ENCODE peak calls at places on chromosome 6, in ten cellular contexts. One of them, this sample, is unnamed.

GRCh38 chr6:40256831-40257230 is 322.6 kb upstream of the MOCS1 start:
- DNase-seq in lower lobe of right lung: no peak
- DNase-seq in IMR-90: no peak
- DNase-seq in HCT116: no peak
- DNase-seq in DND-41: no peak
- DNase-seq in adrenal gland: no peak
- DNase-seq in esophagus muscularis mucosa: no peak
- DNase-seq in uterus: no peak
- DNase-seq in esophagus squamous epithelium: no peak
- DNase-seq in transverse colon: no peak
- DNase-seq in this sample: no peak

GRCh38 chr6:4370066-4370465 is 234.7 kb upstream of the ECI2 start:
- DNase-seq in lower lobe of right lung: no peak
- DNase-seq in IMR-90: peak; percentile 98
- DNase-seq in HCT116: peak; percentile 13
- DNase-seq in DND-41: no peak
- DNase-seq in adrenal gland: no peak
- DNase-seq in esophagus muscularis mucosa: no peak
- DNase-seq in uterus: no peak
- DNase-seq in esophagus squamous epithelium: no peak
- DNase-seq in transverse colon: no peak
- DNase-seq in this sample: no peak

GRCh38 chr6:139520321-139520768 is 145.9 kb upstream of the CITED2 start:
- DNase-seq in lower lobe of right lung: no peak
- DNase-seq in IMR-90: no peak
- DNase-seq in HCT116: no peak
- DNase-seq in DND-41: no peak
- DNase-seq in adrenal gland: no peak
- DNase-seq in esophagus muscularis mucosa: no peak
- DNase-seq in uterus: no peak
- DNase-seq in esophagus squamous epithelium: no peak
- DNase-seq in transverse colon: no peak
- DNase-seq in this sample: no peak

GRCh38 chr6:69883551-69883950 is 17.2 kb downstream of the COL19A1 start:
- DNase-seq in lower lobe of right lung: no peak
- DNase-seq in IMR-90: peak; percentile 7
- DNase-seq in HCT116: no peak
- DNase-seq in DND-41: no peak
- DNase-seq in adrenal gland: no peak
- DNase-seq in esophagus muscularis mucosa: no peak
- DNase-seq in uterus: no peak
- DNase-seq in esophagus squamous epithelium: no peak
- DNase-seq in transverse colon: no peak
- DNase-seq in this sample: no peak

GRCh38 chr6:72216222-72217106 is 330.1 kb downstream of the RIMS1 start:
- DNase-seq in lower lobe of right lung: no peak
- DNase-seq in IMR-90: no peak
- DNase-seq in HCT116: no peak
- DNase-seq in DND-41: no peak
- DNase-seq in adrenal gland: no peak
- DNase-seq in esophagus muscularis mucosa: no peak
- DNase-seq in uterus: no peak
- DNase-seq in esophagus squamous epithelium: no peak
- DNase-seq in transverse colon: no peak
- DNase-seq in this sample: no peak

GRCh38 chr6:132669690-132670291 is 10.8 kb upstream of the TAAR1 start:
- DNase-seq in lower lobe of right lung: no peak
- DNase-seq in IMR-90: peak; percentile 54
- DNase-seq in HCT116: peak; percentile 38
- DNase-seq in DND-41: no peak
- DNase-seq in adrenal gland: no peak
- DNase-seq in esophagus muscularis mucosa: no peak
- DNase-seq in uterus: no peak
- DNase-seq in esophagus squamous epithelium: no peak
- DNase-seq in transverse colon: no peak
- DNase-seq in this sample: peak; percentile 11

GRCh38 chr6:14620522-14620921 is 502.9 kb downstream of the CD83 start:
- DNase-seq in lower lobe of right lung: no peak
- DNase-seq in IMR-90: no peak
- DNase-seq in HCT116: no peak
- DNase-seq in DND-41: no peak
- DNase-seq in adrenal gland: no peak
- DNase-seq in esophagus muscularis mucosa: no peak
- DNase-seq in uterus: no peak
- DNase-seq in esophagus squamous epithelium: no peak
- DNase-seq in transverse colon: no peak
- DNase-seq in this sample: no peak

GRCh38 chr6:134956032-134956431 is 6.1 kb upstream of the ALDH8A1 start:
- DNase-seq in lower lobe of right lung: no peak
- DNase-seq in IMR-90: peak; percentile 19
- DNase-seq in HCT116: no peak
- DNase-seq in DND-41: no peak
- DNase-seq in adrenal gland: no peak
- DNase-seq in esophagus muscularis mucosa: no peak
- DNase-seq in uterus: no peak
- DNase-seq in esophagus squamous epithelium: no peak
- DNase-seq in transverse colon: no peak
- DNase-seq in this sample: no peak

GRCh38 chr6:128346569-128346968 is 173.8 kb downstream of the PTPRK start:
- DNase-seq in lower lobe of right lung: no peak
- DNase-seq in IMR-90: no peak
- DNase-seq in HCT116: no peak
- DNase-seq in DND-41: no peak
- DNase-seq in adrenal gland: no peak
- DNase-seq in esophagus muscularis mucosa: no peak
- DNase-seq in uterus: no peak
- DNase-seq in esophagus squamous epithelium: no peak
- DNase-seq in transverse colon: no peak
- DNase-seq in this sample: no peak

GRCh38 chr6:170266061-170266825 is 24.6 kb downstream of the DLL1 start:
- DNase-seq in lower lobe of right lung: peak; percentile 21
- DNase-seq in IMR-90: no peak
- DNase-seq in HCT116: no peak
- DNase-seq in DND-41: no peak
- DNase-seq in adrenal gland: no peak
- DNase-seq in esophagus muscularis mucosa: no peak
- DNase-seq in uterus: no peak
- DNase-seq in esophagus squamous epithelium: no peak
- DNase-seq in transverse colon: peak; percentile 49
- DNase-seq in this sample: no peak

GRCh38 chr6:104940238-104940880 is 16.5 kb upstream of the LIN28B start:
- DNase-seq in lower lobe of right lung: no peak
- DNase-seq in IMR-90: no peak
- DNase-seq in HCT116: no peak
- DNase-seq in DND-41: no peak
- DNase-seq in adrenal gland: no peak
- DNase-seq in esophagus muscularis mucosa: no peak
- DNase-seq in uterus: no peak
- DNase-seq in esophagus squamous epithelium: no peak
- DNase-seq in transverse colon: no peak
- DNase-seq in this sample: no peak

GRCh38 chr6:131966443-131966842 is 15.3 kb upstream of the CCN2 start:
- DNase-seq in lower lobe of right lung: no peak
- DNase-seq in IMR-90: peak; percentile 28
- DNase-seq in HCT116: no peak
- DNase-seq in DND-41: no peak
- DNase-seq in adrenal gland: no peak
- DNase-seq in esophagus muscularis mucosa: no peak
- DNase-seq in uterus: no peak
- DNase-seq in esophagus squamous epithelium: no peak
- DNase-seq in transverse colon: no peak
- DNase-seq in this sample: no peak

GRCh38 chr6:136012198-136012884 is 160.8 kb downstream of the PDE7B start:
- DNase-seq in lower lobe of right lung: no peak
- DNase-seq in IMR-90: peak; percentile 94
- DNase-seq in HCT116: no peak
- DNase-seq in DND-41: no peak
- DNase-seq in adrenal gland: no peak
- DNase-seq in esophagus muscularis mucosa: no peak
- DNase-seq in uterus: no peak
- DNase-seq in esophagus squamous epithelium: no peak
- DNase-seq in transverse colon: no peak
- DNase-seq in this sample: no peak

DNA sequence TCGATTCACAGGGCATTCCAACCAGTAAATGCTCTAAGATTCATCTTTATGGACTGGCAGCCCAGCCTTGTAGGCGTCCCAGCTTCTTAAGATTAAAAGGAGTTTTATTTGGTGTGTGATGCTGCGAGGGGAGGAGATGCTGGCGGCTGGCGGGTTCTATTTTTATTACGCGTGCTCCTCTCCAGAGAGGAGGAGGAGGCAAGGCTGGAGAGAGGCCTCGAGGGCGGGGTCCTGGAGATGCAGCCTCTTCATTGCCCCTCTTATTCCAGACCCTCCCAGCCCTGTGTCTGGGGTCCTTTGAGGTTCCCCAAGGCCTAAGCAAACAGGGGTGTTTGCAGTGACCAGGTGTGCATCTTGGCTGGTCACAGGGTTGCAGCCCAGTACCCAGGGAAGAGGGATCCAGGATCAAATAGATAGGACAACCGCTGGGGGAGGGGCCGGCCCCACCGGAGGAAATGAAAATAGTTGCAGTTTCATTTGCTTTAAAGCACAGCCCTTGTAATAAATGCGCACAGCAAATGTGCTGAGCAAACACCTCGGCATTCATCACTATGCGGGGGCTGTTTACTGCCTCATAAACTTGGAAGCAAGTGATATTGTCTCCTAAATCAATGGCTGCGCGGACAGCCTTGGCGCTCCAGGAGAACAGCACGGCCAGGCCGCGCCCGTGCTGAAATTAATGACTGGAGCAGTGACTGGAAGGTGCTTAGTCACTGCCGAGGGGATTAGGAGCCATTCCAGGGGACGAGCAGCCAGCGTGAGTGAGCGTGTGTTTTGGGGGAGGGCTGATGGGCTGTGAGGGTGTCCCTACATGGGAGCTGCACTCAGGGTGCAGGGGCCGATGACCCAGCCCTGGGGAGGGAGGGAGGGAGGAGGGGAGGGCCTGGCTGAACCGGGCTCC is 83.0 kb downstream of the TMEM242 start:
- DNase-seq in lower lobe of right lung: no peak
- DNase-seq in IMR-90: peak; percentile 41
- DNase-seq in HCT116: no peak
- DNase-seq in DND-41: no peak
- DNase-seq in adrenal gland: peak; percentile 70
- DNase-seq in esophagus muscularis mucosa: peak; percentile 95
- DNase-seq in uterus: peak; percentile 92
- DNase-seq in esophagus squamous epithelium: no peak
- DNase-seq in transverse colon: peak; percentile 75
- DNase-seq in this sample: no peak
- H3K4me3 ChIP-seq in lower lobe of right lung: peak overlapping the region; percentile 17
- H3K4me3 ChIP-seq in IMR-90: peak overlapping the region; percentile 33
- H3K4me3 ChIP-seq in HCT116: no peak overlapping the region
- H3K4me3 ChIP-seq in DND-41: no peak overlapping the region
- H3K4me3 ChIP-seq in adrenal gland: peak overlapping the region; percentile 18
- H3K4me3 ChIP-seq in esophagus muscularis mucosa: peak overlapping the region; percentile 53
- H3K4me3 ChIP-seq in uterus: peak overlapping the region; percentile 27
- H3K4me3 ChIP-seq in esophagus squamous epithelium: peak overlapping the region; percentile 13
- H3K4me3 ChIP-seq in transverse colon: no peak overlapping the region
- H3K4me3 ChIP-seq in this sample: peak overlapping the region; percentile 25

GRCh38 chr6:143963158-143963919 is 44.7 kb downstream of the PLAGL1 start:
- DNase-seq in lower lobe of right lung: no peak
- DNase-seq in IMR-90: no peak
- DNase-seq in HCT116: no peak
- DNase-seq in DND-41: no peak
- DNase-seq in adrenal gland: no peak
- DNase-seq in esophagus muscularis mucosa: no peak
- DNase-seq in uterus: no peak
- DNase-seq in esophagus squamous epithelium: no peak
- DNase-seq in transverse colon: no peak
- DNase-seq in this sample: no peak

GRCh38 chr6:143959865-143960264 is 48.2 kb downstream of the PLAGL1 start:
- DNase-seq in lower lobe of right lung: no peak
- DNase-seq in IMR-90: peak; percentile 5
- DNase-seq in HCT116: no peak
- DNase-seq in DND-41: no peak
- DNase-seq in adrenal gland: no peak
- DNase-seq in esophagus muscularis mucosa: no peak
- DNase-seq in uterus: no peak
- DNase-seq in esophagus squamous epithelium: no peak
- DNase-seq in transverse colon: no peak
- DNase-seq in this sample: no peak

GRCh38 chr6:143964667-143965066 is 43.4 kb downstream of the PLAGL1 start:
- DNase-seq in lower lobe of right lung: no peak
- DNase-seq in IMR-90: peak; percentile 8
- DNase-seq in HCT116: no peak
- DNase-seq in DND-41: no peak
- DNase-seq in adrenal gland: no peak
- DNase-seq in esophagus muscularis mucosa: no peak
- DNase-seq in uterus: no peak
- DNase-seq in esophagus squamous epithelium: no peak
- DNase-seq in transverse colon: no peak
- DNase-seq in this sample: no peak

GRCh38 chr6:143961868-143962643 is 46.0 kb downstream of the PLAGL1 start:
- DNase-seq in lower lobe of right lung: no peak
- DNase-seq in IMR-90: no peak
- DNase-seq in HCT116: no peak
- DNase-seq in DND-41: no peak
- DNase-seq in adrenal gland: no peak
- DNase-seq in esophagus muscularis mucosa: no peak
- DNase-seq in uterus: no peak
- DNase-seq in esophagus squamous epithelium: no peak
- DNase-seq in transverse colon: no peak
- DNase-seq in this sample: no peak

GRCh38 chr6:143962644-143962929 is 45.5 kb downstream of the PLAGL1 start:
- DNase-seq in lower lobe of right lung: no peak
- DNase-seq in IMR-90: peak; percentile 52
- DNase-seq in HCT116: no peak
- DNase-seq in DND-41: no peak
- DNase-seq in adrenal gland: no peak
- DNase-seq in esophagus muscularis mucosa: no peak
- DNase-seq in uterus: peak; percentile 33
- DNase-seq in esophagus squamous epithelium: no peak
- DNase-seq in transverse colon: no peak
- DNase-seq in this sample: peak; percentile 17
- TF ChIP-seq CTCF in lower lobe of right lung: peak; percentile 40
- TF ChIP-seq CTCF in IMR-90: peak; percentile 32
- TF ChIP-seq CTCF in HCT116: no peak
- TF ChIP-seq CTCF in DND-41: no peak
- TF ChIP-seq CTCF in adrenal gland: no peak
- TF ChIP-seq CTCF in esophagus muscularis mucosa: peak; percentile 27
- TF ChIP-seq CTCF in uterus: peak; percentile 34
- TF ChIP-seq CTCF in esophagus squamous epithelium: peak; percentile 29
- TF ChIP-seq CTCF in transverse colon: no peak
- TF ChIP-seq CTCF in this sample: peak; percentile 42

GRCh38 chr6:42227173-42227850 is 9.7 kb upstream of the MRPS10 start:
- DNase-seq in lower lobe of right lung: no peak
- DNase-seq in IMR-90: no peak
- DNase-seq in HCT116: no peak
- DNase-seq in DND-41: no peak
- DNase-seq in adrenal gland: no peak
- DNase-seq in esophagus muscularis mucosa: no peak
- DNase-seq in uterus: no peak
- DNase-seq in esophagus squamous epithelium: no peak
- DNase-seq in transverse colon: no peak
- DNase-seq in this sample: no peak
- H3K4me3 ChIP-seq in lower lobe of right lung: no peak overlapping the region
- H3K4me3 ChIP-seq in IMR-90: no peak overlapping the region
- H3K4me3 ChIP-seq in HCT116: peak overlapping the region; percentile 23
- H3K4me3 ChIP-seq in DND-41: no peak overlapping the region
- H3K4me3 ChIP-seq in adrenal gland: no peak overlapping the region
- H3K4me3 ChIP-seq in esophagus muscularis mucosa: no peak overlapping the region
- H3K4me3 ChIP-seq in uterus: no peak overlapping the region
- H3K4me3 ChIP-seq in esophagus squamous epithelium: no peak overlapping the region
- H3K4me3 ChIP-seq in transverse colon: no peak overlapping the region
- H3K4me3 ChIP-seq in this sample: no peak overlapping the region

GRCh38 chr6:145761584-145761983 is 26.3 kb upstream of the EPM2A start:
- DNase-seq in lower lobe of right lung: no peak
- DNase-seq in IMR-90: no peak
- DNase-seq in HCT116: no peak
- DNase-seq in DND-41: peak; percentile 39
- DNase-seq in adrenal gland: no peak
- DNase-seq in esophagus muscularis mucosa: no peak
- DNase-seq in uterus: no peak
- DNase-seq in esophagus squamous epithelium: no peak
- DNase-seq in transverse colon: no peak
- DNase-seq in this sample: no peak
- TF ChIP-seq CTCF in lower lobe of right lung: no peak
- TF ChIP-seq CTCF in IMR-90: no peak
- TF ChIP-seq CTCF in HCT116: peak; percentile 16
- TF ChIP-seq CTCF in DND-41: peak; percentile 51
- TF ChIP-seq CTCF in adrenal gland: no peak
- TF ChIP-seq CTCF in esophagus muscularis mucosa: no peak
- TF ChIP-seq CTCF in uterus: no peak
- TF ChIP-seq CTCF in esophagus squamous epithelium: no peak
- TF ChIP-seq CTCF in transverse colon: no peak
- TF ChIP-seq CTCF in this sample: no peak